ENCODE peak calls at places on chromosomes 5 and 9, in ten cellular contexts. One of them, this sample, is unnamed. For H3K27me3, the result is how much of the 10 kb centered on the place peaks cover.

GRCh38 chr5:160129841-160130240 is 10.6 kb upstream of the PWWP2A start:
- DNase-seq in HCT116: no peak
- DNase-seq in thoracic aorta: no peak
- DNase-seq in IMR-90: peak
- DNase-seq in HL-60: no peak
- DNase-seq in tibial artery: no peak
- DNase-seq in CD4-positive, alpha-beta memory T cell: no peak
- DNase-seq in pancreas: no peak
- DNase-seq in brain microvascular endothelial cell: no peak
- DNase-seq in fibroblast of lung: peak
- DNase-seq in this sample: no peak

GRCh38 chr5:57499262-57500050 is 16.8 kb upstream of the ACTBL2 start:
- DNase-seq in HCT116: peak
- DNase-seq in thoracic aorta: no peak
- DNase-seq in IMR-90: peak
- DNase-seq in HL-60: no peak
- DNase-seq in tibial artery: no peak
- DNase-seq in CD4-positive, alpha-beta memory T cell: peak
- DNase-seq in pancreas: no peak
- DNase-seq in brain microvascular endothelial cell: peak
- DNase-seq in fibroblast of lung: peak
- DNase-seq in this sample: peak

GRCh38 chr9:72038408-72038807 is 22.0 kb downstream of the C9orf57 start:
- DNase-seq in HCT116: no peak
- DNase-seq in thoracic aorta: no peak
- DNase-seq in IMR-90: no peak
- DNase-seq in HL-60: no peak
- DNase-seq in tibial artery: no peak
- DNase-seq in CD4-positive, alpha-beta memory T cell: no peak
- DNase-seq in pancreas: no peak
- DNase-seq in brain microvascular endothelial cell: no peak
- DNase-seq in fibroblast of lung: no peak
- DNase-seq in this sample: no peak

GRCh38 chr5:56470007-56470406 is 236.9 kb upstream of the ANKRD55 start:
- DNase-seq in HCT116: no peak
- DNase-seq in thoracic aorta: no peak
- DNase-seq in IMR-90: no peak
- DNase-seq in HL-60: no peak
- DNase-seq in tibial artery: no peak
- DNase-seq in CD4-positive, alpha-beta memory T cell: no peak
- DNase-seq in pancreas: no peak
- DNase-seq in brain microvascular endothelial cell: no peak
- DNase-seq in fibroblast of lung: no peak
- DNase-seq in this sample: no peak

GRCh38 chr5:60698316-60698715 is 1.6 kb downstream of the DEPDC1B start:
- DNase-seq in HCT116: no peak
- DNase-seq in thoracic aorta: no peak
- DNase-seq in IMR-90: no peak
- DNase-seq in HL-60: no peak
- DNase-seq in tibial artery: no peak
- DNase-seq in CD4-positive, alpha-beta memory T cell: no peak
- DNase-seq in pancreas: no peak
- DNase-seq in brain microvascular endothelial cell: no peak
- DNase-seq in fibroblast of lung: no peak
- DNase-seq in this sample: no peak

GRCh38 chr9:114954986-114955623 is 24.7 kb upstream of the TNFSF8 start:
- DNase-seq in HCT116: no peak
- DNase-seq in thoracic aorta: no peak
- DNase-seq in IMR-90: no peak
- DNase-seq in HL-60: peak
- DNase-seq in tibial artery: no peak
- DNase-seq in CD4-positive, alpha-beta memory T cell: no peak
- DNase-seq in pancreas: no peak
- DNase-seq in brain microvascular endothelial cell: no peak
- DNase-seq in fibroblast of lung: no peak
- DNase-seq in this sample: peak

GRCh38 chr5:14090290-14090689 is 52.9 kb upstream of the TRIO start:
- DNase-seq in HCT116: no peak
- DNase-seq in thoracic aorta: no peak
- DNase-seq in IMR-90: no peak
- DNase-seq in HL-60: no peak
- DNase-seq in tibial artery: no peak
- DNase-seq in CD4-positive, alpha-beta memory T cell: no peak
- DNase-seq in pancreas: no peak
- DNase-seq in brain microvascular endothelial cell: no peak
- DNase-seq in fibroblast of lung: no peak
- DNase-seq in this sample: no peak

GRCh38 chr9:89668216-89668867 is 63.5 kb downstream of the GADD45G start:
- DNase-seq in HCT116: no peak
- DNase-seq in thoracic aorta: no peak
- DNase-seq in IMR-90: no peak
- DNase-seq in HL-60: no peak
- DNase-seq in tibial artery: no peak
- DNase-seq in CD4-positive, alpha-beta memory T cell: no peak
- DNase-seq in pancreas: no peak
- DNase-seq in brain microvascular endothelial cell: no peak
- DNase-seq in fibroblast of lung: no peak
- DNase-seq in this sample: no peak

DNA sequence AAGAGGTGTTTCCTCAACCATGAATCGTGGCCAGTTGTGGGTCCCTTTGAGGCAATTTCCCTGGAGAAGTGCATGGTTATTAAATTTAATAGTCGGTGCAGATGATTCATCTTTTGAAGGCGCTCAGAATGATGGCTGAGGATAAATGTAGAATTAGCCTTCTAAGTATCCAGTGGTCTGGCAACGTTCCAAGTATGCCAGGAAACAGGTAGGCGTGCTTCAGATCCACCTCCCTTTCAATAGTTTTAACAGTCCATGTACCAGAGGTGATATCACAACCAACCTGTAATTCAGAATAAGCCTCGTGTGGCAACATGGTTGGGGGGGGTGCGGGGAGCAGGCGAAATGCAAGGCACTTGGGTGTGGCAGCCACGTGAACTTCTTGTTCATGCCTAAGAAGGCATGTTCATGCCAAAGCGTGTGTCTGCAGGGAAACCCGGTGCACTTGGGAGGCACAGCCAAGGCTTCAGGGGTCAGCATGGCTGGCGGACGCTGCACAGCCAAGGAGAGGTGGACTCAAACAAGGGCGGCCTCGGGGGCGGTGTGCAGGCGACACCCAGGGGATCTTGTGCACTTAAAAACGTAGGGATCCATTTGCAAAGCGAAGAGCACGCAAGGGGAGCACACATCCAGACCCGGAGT is 5.2 kb upstream of the NKD2 start:
- DNase-seq in HCT116: peak
- DNase-seq in thoracic aorta: peak
- DNase-seq in IMR-90: no peak
- DNase-seq in HL-60: no peak
- DNase-seq in tibial artery: peak
- DNase-seq in CD4-positive, alpha-beta memory T cell: peak
- DNase-seq in pancreas: peak
- DNase-seq in brain microvascular endothelial cell: no peak
- DNase-seq in fibroblast of lung: peak
- DNase-seq in this sample: no peak
- H3K27me3 ChIP-seq in HCT116: under half
- H3K27me3 ChIP-seq in thoracic aorta: under half
- H3K27me3 ChIP-seq in IMR-90: half or more
- H3K27me3 ChIP-seq in HL-60: under half
- H3K27me3 ChIP-seq in tibial artery: under half
- H3K27me3 ChIP-seq in CD4-positive, alpha-beta memory T cell: under half
- H3K27me3 ChIP-seq in pancreas: under half
- H3K27me3 ChIP-seq in brain microvascular endothelial cell: half or more
- H3K27me3 ChIP-seq in fibroblast of lung: under half
- H3K27me3 ChIP-seq in this sample: under half

GRCh38 chr5:75051217-75051751 is 1.1 kb downstream of the GCNT4 start:
- DNase-seq in HCT116: no peak
- DNase-seq in thoracic aorta: no peak
- DNase-seq in IMR-90: no peak
- DNase-seq in HL-60: no peak
- DNase-seq in tibial artery: no peak
- DNase-seq in CD4-positive, alpha-beta memory T cell: peak
- DNase-seq in pancreas: no peak
- DNase-seq in brain microvascular endothelial cell: no peak
- DNase-seq in fibroblast of lung: no peak
- DNase-seq in this sample: no peak

GRCh38 chr5:75055727-75056144 is 3.4 kb upstream of the GCNT4 start:
- DNase-seq in HCT116: no peak
- DNase-seq in thoracic aorta: no peak
- DNase-seq in IMR-90: peak
- DNase-seq in HL-60: no peak
- DNase-seq in tibial artery: no peak
- DNase-seq in CD4-positive, alpha-beta memory T cell: no peak
- DNase-seq in pancreas: no peak
- DNase-seq in brain microvascular endothelial cell: peak
- DNase-seq in fibroblast of lung: peak
- DNase-seq in this sample: no peak

GRCh38 chr5:75054110-75054930 is 2.0 kb upstream of the GCNT4 start:
- DNase-seq in HCT116: no peak
- DNase-seq in thoracic aorta: no peak
- DNase-seq in IMR-90: peak
- DNase-seq in HL-60: no peak
- DNase-seq in tibial artery: peak
- DNase-seq in CD4-positive, alpha-beta memory T cell: no peak
- DNase-seq in pancreas: peak
- DNase-seq in brain microvascular endothelial cell: peak
- DNase-seq in fibroblast of lung: peak
- DNase-seq in this sample: no peak

GRCh38 chr5:75052461-75053285 is at the start of gene GCNT4:
- DNase-seq in HCT116: no peak
- DNase-seq in thoracic aorta: no peak
- DNase-seq in IMR-90: peak
- DNase-seq in HL-60: no peak
- DNase-seq in tibial artery: peak
- DNase-seq in CD4-positive, alpha-beta memory T cell: peak
- DNase-seq in pancreas: peak
- DNase-seq in brain microvascular endothelial cell: no peak
- DNase-seq in fibroblast of lung: peak
- DNase-seq in this sample: peak

DNA sequence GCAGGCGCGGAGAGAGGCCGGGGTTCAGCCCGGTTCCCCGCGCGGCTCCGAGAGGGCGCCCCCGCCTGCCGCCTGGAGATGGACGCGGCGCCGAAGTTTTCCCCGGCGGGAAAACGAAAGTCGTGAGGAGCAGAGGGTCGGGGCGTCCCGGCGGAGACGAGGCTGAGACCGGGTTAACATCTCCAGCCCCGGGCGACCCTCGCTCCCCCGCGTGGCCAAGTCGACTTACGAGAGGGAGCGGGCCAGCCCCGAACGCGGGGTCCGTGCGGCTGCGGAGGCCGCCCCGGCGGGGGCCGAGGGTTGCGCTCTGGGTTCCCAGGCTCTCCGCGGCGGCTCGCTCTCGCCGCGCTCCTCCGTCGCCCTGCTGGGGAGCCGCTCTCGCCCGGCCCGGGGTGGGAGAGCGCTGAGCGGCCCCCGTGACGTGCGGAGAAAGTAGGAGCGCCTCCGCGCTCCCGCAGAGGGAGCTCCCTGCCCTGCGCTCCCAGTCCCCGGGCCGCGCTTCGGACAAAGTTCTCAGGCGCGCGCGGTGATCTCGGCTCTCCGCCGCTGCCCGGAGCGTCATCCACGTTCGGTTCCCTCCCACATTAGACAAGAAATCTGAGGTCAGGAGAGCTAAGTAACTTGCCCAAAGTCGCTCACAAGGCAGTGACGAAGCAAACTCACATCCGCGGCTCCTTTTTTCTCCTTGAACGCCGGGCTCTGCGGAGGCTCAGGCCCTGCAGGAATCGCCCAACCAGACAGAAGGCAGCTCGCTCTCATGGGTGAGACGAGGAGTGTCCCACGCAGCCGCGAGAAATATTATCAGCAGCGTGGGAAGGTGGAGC is 1.1 kb upstream of the GCNT4 start:
- DNase-seq in HCT116: no peak
- DNase-seq in thoracic aorta: no peak
- DNase-seq in IMR-90: peak
- DNase-seq in HL-60: peak
- DNase-seq in tibial artery: peak
- DNase-seq in CD4-positive, alpha-beta memory T cell: peak
- DNase-seq in pancreas: peak
- DNase-seq in brain microvascular endothelial cell: peak
- DNase-seq in fibroblast of lung: peak
- DNase-seq in this sample: peak
- H3K27ac ChIP-seq in HCT116: no peak
- H3K27ac ChIP-seq in thoracic aorta: peak
- H3K27ac ChIP-seq in IMR-90: peak
- H3K27ac ChIP-seq in HL-60: no peak
- H3K27ac ChIP-seq in tibial artery: peak
- H3K27ac ChIP-seq in CD4-positive, alpha-beta memory T cell: peak
- H3K27ac ChIP-seq in pancreas: peak
- H3K27ac ChIP-seq in brain microvascular endothelial cell: peak
- H3K27ac ChIP-seq in fibroblast of lung: peak
- H3K27ac ChIP-seq in this sample: no peak

GRCh38 chr9:84402517-84402916 is 62.0 kb upstream of the SLC28A3 start:
- DNase-seq in HCT116: no peak
- DNase-seq in thoracic aorta: no peak
- DNase-seq in IMR-90: no peak
- DNase-seq in HL-60: no peak
- DNase-seq in tibial artery: no peak
- DNase-seq in CD4-positive, alpha-beta memory T cell: no peak
- DNase-seq in pancreas: no peak
- DNase-seq in brain microvascular endothelial cell: no peak
- DNase-seq in fibroblast of lung: no peak
- DNase-seq in this sample: no peak

GRCh38 chr9:84394036-84394435 is 53.5 kb upstream of the SLC28A3 start:
- DNase-seq in HCT116: no peak
- DNase-seq in thoracic aorta: no peak
- DNase-seq in IMR-90: no peak
- DNase-seq in HL-60: peak
- DNase-seq in tibial artery: no peak
- DNase-seq in CD4-positive, alpha-beta memory T cell: no peak
- DNase-seq in pancreas: no peak
- DNase-seq in brain microvascular endothelial cell: no peak
- DNase-seq in fibroblast of lung: no peak
- DNase-seq in this sample: no peak

GRCh38 chr9:84393266-84393905 is 52.8 kb upstream of the SLC28A3 start:
- DNase-seq in HCT116: no peak
- DNase-seq in thoracic aorta: no peak
- DNase-seq in IMR-90: no peak
- DNase-seq in HL-60: peak
- DNase-seq in tibial artery: no peak
- DNase-seq in CD4-positive, alpha-beta memory T cell: no peak
- DNase-seq in pancreas: no peak
- DNase-seq in brain microvascular endothelial cell: no peak
- DNase-seq in fibroblast of lung: no peak
- DNase-seq in this sample: no peak

GRCh38 chr9:84397822-84398221 is 57.3 kb upstream of the SLC28A3 start:
- DNase-seq in HCT116: no peak
- DNase-seq in thoracic aorta: no peak
- DNase-seq in IMR-90: peak
- DNase-seq in HL-60: no peak
- DNase-seq in tibial artery: no peak
- DNase-seq in CD4-positive, alpha-beta memory T cell: peak
- DNase-seq in pancreas: no peak
- DNase-seq in brain microvascular endothelial cell: peak
- DNase-seq in fibroblast of lung: peak
- DNase-seq in this sample: peak

GRCh38 chr9:84397151-84397728 is 56.7 kb upstream of the SLC28A3 start:
- DNase-seq in HCT116: peak
- DNase-seq in thoracic aorta: no peak
- DNase-seq in IMR-90: peak
- DNase-seq in HL-60: peak
- DNase-seq in tibial artery: peak
- DNase-seq in CD4-positive, alpha-beta memory T cell: peak
- DNase-seq in pancreas: peak
- DNase-seq in brain microvascular endothelial cell: peak
- DNase-seq in fibroblast of lung: peak
- DNase-seq in this sample: peak
- H3K27me3 ChIP-seq in HCT116: under half
- H3K27me3 ChIP-seq in thoracic aorta: under half
- H3K27me3 ChIP-seq in IMR-90: under half
- H3K27me3 ChIP-seq in HL-60: under half
- H3K27me3 ChIP-seq in tibial artery: under half
- H3K27me3 ChIP-seq in CD4-positive, alpha-beta memory T cell: under half
- H3K27me3 ChIP-seq in pancreas: under half
- H3K27me3 ChIP-seq in brain microvascular endothelial cell: under half
- H3K27me3 ChIP-seq in fibroblast of lung: under half
- H3K27me3 ChIP-seq in this sample: under half

DNA sequence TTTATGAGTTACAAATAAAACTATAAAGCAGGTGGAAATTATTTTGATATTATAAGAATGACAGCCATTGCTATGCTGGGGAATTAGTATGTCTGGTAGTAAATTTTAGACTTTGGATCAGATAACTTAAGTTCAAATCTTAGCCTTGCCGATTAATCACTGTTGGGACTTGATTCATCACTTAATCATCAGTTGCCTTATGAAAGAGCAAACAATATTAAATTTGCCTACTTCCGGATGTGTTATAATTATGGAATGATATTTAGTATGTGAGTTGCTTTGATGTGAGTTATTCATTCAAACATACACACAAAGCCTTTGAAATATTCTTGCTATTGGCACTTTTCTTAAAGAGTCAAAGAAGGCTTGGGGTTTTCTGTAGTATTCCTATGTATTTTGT is 717.7 kb downstream of the BRINP1 start:
- DNase-seq in HCT116: no peak
- DNase-seq in thoracic aorta: no peak
- DNase-seq in IMR-90: no peak
- DNase-seq in HL-60: no peak
- DNase-seq in tibial artery: no peak
- DNase-seq in CD4-positive, alpha-beta memory T cell: no peak
- DNase-seq in pancreas: no peak
- DNase-seq in brain microvascular endothelial cell: no peak
- DNase-seq in fibroblast of lung: no peak
- DNase-seq in this sample: no peak
- H3K27ac ChIP-seq in HCT116: no peak
- H3K27ac ChIP-seq in thoracic aorta: no peak
- H3K27ac ChIP-seq in IMR-90: no peak
- H3K27ac ChIP-seq in HL-60: no peak
- H3K27ac ChIP-seq in tibial artery: no peak
- H3K27ac ChIP-seq in CD4-positive, alpha-beta memory T cell: no peak
- H3K27ac ChIP-seq in pancreas: no peak
- H3K27ac ChIP-seq in brain microvascular endothelial cell: no peak
- H3K27ac ChIP-seq in fibroblast of lung: no peak
- H3K27ac ChIP-seq in this sample: no peak

This sample was measured in SJCRH30.